ENCODE peak calls at places on chromosomes 12 and 14, in seven cellular contexts. E is AG20443; W is GM23248; A is suprapubic skin; S is activated effector memory CD4-positive, alpha-beta T cell treated with Interleukin-2 at 50 U/mL for 16 hours; V is activated T-cell treated with anti-CD3 and anti-CD28 coated beads, Interleukin-2, amount 50 U/mL, for 72 hours; C is effector memory CD8-positive, alpha-beta T cell. J is an unnamed sample.

GRCh38 chr14:24057271-24057670 is 5.5 kb downstream of the CARMIL3 start:
- DNase-seq in W (no peak), C (no peak), A (no peak), S (no peak), V (no peak), E (no peak), J (no peak)

GRCh38 chr12:27498761-27499160 is 25.2 kb upstream of the PPFIBP1 start:
- DNase-seq in S (no peak), V (no peak), W (no peak), E (no peak), A (no peak), C (no peak), J (peak)

GRCh38 chr14:70684030-70684429 is 42.3 kb downstream of the TTC9 start:
- DNase-seq in W (no peak), A (no peak), S (no peak), C (no peak), E (no peak), V (no peak), J (no peak)

GRCh38 chr12:131413006-131413405 is 297.9 kb upstream of the SFSWAP start:
- DNase-seq in A (peak), E (no peak), C (no peak), S (no peak), W (no peak), V (no peak), J (no peak)

GRCh38 chr12:3381059-3382047 is 109.7 kb upstream of the PRMT8 start:
- DNase-seq in A (no peak), W (peak), S (no peak), E (no peak), C (no peak), V (no peak), J (no peak)

GRCh38 chr12:98440165-98440581 is 75.2 kb upstream of the TMPO start:
- DNase-seq in C (no peak), W (peak), S (no peak), E (peak), V (peak), A (no peak), J (no peak)

GRCh38 chr14:25215607-25216006 is 165.7 kb upstream of the STXBP6 start:
- DNase-seq in V (no peak), W (no peak), C (no peak), S (no peak), A (no peak), E (no peak), J (no peak)

GRCh38 chr12:56321027-56321426 is 5.2 kb upstream of the CNPY2 start:
- DNase-seq in A (no peak), V (no peak), S (no peak), W (peak), E (no peak), C (no peak), J (no peak)

GRCh38 chr12:12645485-12645884 is 33.8 kb downstream of the CREBL2 start:
- DNase-seq in C (peak), W (peak), S (peak), V (peak), A (no peak), E (peak), J (peak)

GRCh38 chr14:103019827-103020226 is 37.5 kb downstream of the CDC42BPB start:
- DNase-seq in E (no peak), C (no peak), A (no peak), W (no peak), S (no peak), V (no peak), J (no peak)